ENCODE peak calls at places on chromosomes 4 and X, in ten cellular contexts. K, L, E, X, J, C, Z, M, F and V are unnamed samples.

GRCh38 chrX:3738489-3738888 is 25.0 kb upstream of the PRKX start:
- DNase-seq in E (no peak), L (no peak), X (no peak), M (no peak), K (no peak), J (no peak), F (no peak), Z (no peak), C (no peak), V (no peak)

GRCh38 chr4:9847971-9848764 is 66.7 kb downstream of the DRD5 start:
- DNase-seq in K (no peak), X (no peak), J (no peak), L (no peak), C (no peak), M (no peak), Z (no peak), F (no peak), E (no peak), V (no peak)

GRCh38 chr4:76023381-76023780 is at the start of gene CXCL10:
- DNase-seq in E (no peak), L (no peak), Z (no peak), J (no peak), F (no peak), K (no peak), M (no peak), X (no peak), C (no peak), V (no peak)

GRCh38 chr4:121484633-121485032 is 103.8 kb upstream of the QRFPR start:
- DNase-seq in Z (peak), C (peak), L (no peak), F (peak), J (peak), K (no peak), E (no peak), X (no peak), M (peak), V (no peak)

GRCh38 chr4:76002176-76002575 is 5.1 kb downstream of the CXCL9 start:
- DNase-seq in E (no peak), X (no peak), Z (no peak), J (no peak), M (no peak), K (no peak), C (no peak), F (no peak), L (no peak), V (peak)

GRCh38 chr4:177558995-177559394 is 116.8 kb upstream of the AGA start:
- DNase-seq in Z (no peak), K (peak), X (no peak), M (no peak), F (no peak), C (no peak), J (no peak), E (no peak), L (no peak), V (no peak)

GRCh38 chrX:11629593-11630211 is 36.0 kb downstream of the ARHGAP6 start:
- DNase-seq in C (no peak), K (no peak), X (no peak), E (no peak), F (no peak), J (no peak), M (no peak), Z (no peak), L (no peak), V (no peak)

GRCh38 chr4:109547394-109547793 is 12.7 kb upstream of the MCUB start:
- DNase-seq in K (no peak), F (no peak), M (no peak), Z (no peak), J (no peak), X (no peak), L (no peak), E (no peak), C (no peak), V (no peak)

GRCh38 chrX:12240491-12240890 is 102.2 kb downstream of the FRMPD4 start:
- DNase-seq in Z (no peak), C (no peak), M (no peak), L (no peak), J (no peak), K (no peak), F (no peak), X (no peak), E (no peak), V (no peak)

GRCh38 chrX:7390446-7390845 is 242.5 kb upstream of the PUDP start:
- DNase-seq in M (no peak), J (no peak), F (no peak), C (no peak), L (no peak), E (no peak), X (no peak), Z (no peak), K (no peak), V (no peak)

GRCh38 chr4:69689530-69690111 is 36.6 kb upstream of the UGT2A1 start:
- DNase-seq in L (peak), K (no peak), M (no peak), X (no peak), F (no peak), J (peak), E (no peak), C (peak), Z (peak), V (no peak)

GRCh38 chr4:170089743-170090666 is at the start of gene AADAT:
- DNase-seq in K (peak), J (peak), Z (peak), X (peak), E (peak), F (peak), L (no peak), C (peak), M (peak), V (no peak)
- TF ChIP-seq POLR2AphosphoS5 in K (no peak), J (peak), Z (no peak), X (no peak), E (no peak), F (no peak), L (no peak), C (no peak), M (no peak), V (no peak)

GRCh38 chr4:143658336-143658735 is 42.1 kb downstream of the FREM3 start:
- DNase-seq in J (no peak), C (no peak), K (no peak), L (no peak), F (no peak), X (no peak), E (peak), Z (no peak), M (no peak), V (no peak)
- TF ChIP-seq POLR2AphosphoS5 in J (no peak), C (no peak), K (no peak), L (no peak), F (no peak), X (no peak), E (no peak), Z (no peak), M (no peak), V (no peak)

GRCh38 chr4:2802618-2803531 is 10.0 kb downstream of the SH3BP2 start:
- DNase-seq in L (no peak), M (no peak), J (no peak), Z (no peak), E (peak), K (no peak), F (no peak), C (no peak), X (no peak), V (no peak)
- TF ChIP-seq POLR2AphosphoS5 in L (no peak), M (no peak), J (no peak), Z (no peak), E (no peak), K (no peak), F (no peak), C (no peak), X (no peak), V (no peak)

GRCh38 chr4:186852078-186852420 is 128.4 kb upstream of the FAT1 start:
- DNase-seq in L (no peak), Z (no peak), K (no peak), C (no peak), E (no peak), M (no peak), F (no peak), J (no peak), X (no peak), V (no peak)
- TF ChIP-seq POLR2AphosphoS5 in L (no peak), Z (no peak), K (no peak), C (no peak), E (no peak), M (no peak), F (no peak), J (no peak), X (no peak), V (no peak)

GRCh38 chr4:1360423-1361283 is 13.6 kb downstream of the UVSSA start:
- DNase-seq in F (no peak), X (no peak), Z (no peak), K (no peak), E (peak), J (no peak), C (no peak), L (no peak), M (no peak), V (no peak)
- TF ChIP-seq POLR2AphosphoS5 in F (no peak), X (no peak), Z (no peak), K (no peak), E (no peak), J (no peak), C (no peak), L (no peak), M (no peak), V (no peak)